ENCODE peak calls at places on chromosomes 2 and 18, in six cellular contexts. One of them, this sample, is unnamed.

GRCh38 chr18:32552421-32553030 is 81.8 kb upstream of the GAREM1 start:
- DNase-seq in HepG2: peak; percentile 68
- DNase-seq in K562: peak; percentile 56
- DNase-seq in GM12878: no peak
- DNase-seq in H1: peak; percentile 62
- DNase-seq in GM12891: peak; percentile 51
- DNase-seq in this sample: peak; percentile 40

GRCh38 chr2:11579867-11580659 is 46.2 kb downstream of the GREB1 start:
- DNase-seq in H1: no peak
- DNase-seq in GM12891: no peak
- DNase-seq in HepG2: no peak
- DNase-seq in GM12878: no peak
- DNase-seq in K562: no peak
- DNase-seq in this sample: no peak

GRCh38 chr18:78957140-78957539 is 22.5 kb upstream of the SALL3 start:
- DNase-seq in K562: no peak
- DNase-seq in GM12891: no peak
- DNase-seq in HepG2: no peak
- DNase-seq in H1: no peak
- DNase-seq in GM12878: no peak
- DNase-seq in this sample: no peak

GRCh38 chr2:209933499-209934458 is 68.7 kb upstream of the RPE start:
- DNase-seq in HepG2: no peak
- DNase-seq in GM12891: no peak
- DNase-seq in K562: no peak
- DNase-seq in GM12878: no peak
- DNase-seq in H1: no peak
- DNase-seq in this sample: no peak

GRCh38 chr2:58702302-58702696 is 461.2 kb upstream of the FANCL start:
- DNase-seq in HepG2: peak; percentile 17
- DNase-seq in GM12891: no peak
- DNase-seq in K562: no peak
- DNase-seq in H1: no peak
- DNase-seq in GM12878: no peak
- DNase-seq in this sample: no peak

GRCh38 chr2:36360834-36361233 is 5.3 kb downstream of the CRIM1 start:
- DNase-seq in GM12878: no peak
- DNase-seq in HepG2: no peak
- DNase-seq in K562: no peak
- DNase-seq in GM12891: no peak
- DNase-seq in H1: no peak
- DNase-seq in this sample: no peak

GRCh38 chr2:120845281-120845680 is 109.6 kb downstream of the GLI2 start:
- DNase-seq in K562: no peak
- DNase-seq in H1: no peak
- DNase-seq in GM12891: no peak
- DNase-seq in GM12878: no peak
- DNase-seq in HepG2: no peak
- DNase-seq in this sample: no peak

GRCh38 chr2:231047270-231047921 is 9.3 kb upstream of the PSMD1 start:
- DNase-seq in H1: no peak
- DNase-seq in GM12878: no peak
- DNase-seq in HepG2: peak; percentile 79
- DNase-seq in K562: no peak
- DNase-seq in GM12891: no peak
- DNase-seq in this sample: no peak

GRCh38 chr2:220575963-220576362 is 948.5 kb downstream of the SLC4A3 start:
- DNase-seq in HepG2: no peak
- DNase-seq in GM12878: no peak
- DNase-seq in H1: no peak
- DNase-seq in K562: no peak
- DNase-seq in GM12891: no peak
- DNase-seq in this sample: no peak

GRCh38 chr2:129061079-129061785 is 742.6 kb upstream of the HS6ST1 start:
- DNase-seq in GM12878: peak; percentile 35
- DNase-seq in GM12891: no peak
- DNase-seq in HepG2: no peak
- DNase-seq in H1: no peak
- DNase-seq in K562: peak; percentile 7
- DNase-seq in this sample: no peak

GRCh38 chr2:158120664-158121063 is 19.0 kb downstream of the UPP2 start:
- DNase-seq in K562: no peak
- DNase-seq in GM12878: no peak
- DNase-seq in H1: no peak
- DNase-seq in HepG2: no peak
- DNase-seq in GM12891: no peak
- DNase-seq in this sample: no peak

GRCh38 chr2:14543284-14543683 is 89.2 kb upstream of the LRATD1 start:
- DNase-seq in GM12891: no peak
- DNase-seq in GM12878: no peak
- DNase-seq in H1: no peak
- DNase-seq in K562: no peak
- DNase-seq in HepG2: no peak
- DNase-seq in this sample: no peak

GRCh38 chr2:65364054-65364651 is 68.2 kb downstream of the SPRED2 start:
- DNase-seq in K562: no peak
- DNase-seq in GM12891: no peak
- DNase-seq in H1: no peak
- DNase-seq in GM12878: no peak
- DNase-seq in HepG2: no peak
- DNase-seq in this sample: no peak

GRCh38 chr18:13808294-13809024 is 15.5 kb upstream of the MC5R start:
- DNase-seq in K562: no peak
- DNase-seq in H1: no peak
- DNase-seq in HepG2: no peak
- DNase-seq in GM12878: no peak
- DNase-seq in GM12891: no peak
- DNase-seq in this sample: no peak

GRCh38 chr2:56008661-56009411 is 85.3 kb upstream of the EFEMP1 start:
- DNase-seq in H1: peak; percentile 62
- DNase-seq in HepG2: no peak
- DNase-seq in K562: no peak
- DNase-seq in GM12878: no peak
- DNase-seq in GM12891: no peak
- DNase-seq in this sample: no peak

GRCh38 chr2:205684871-205685313 is 2.6 kb downstream of the NRP2 start:
- DNase-seq in HepG2: no peak
- DNase-seq in K562: no peak
- DNase-seq in H1: no peak
- DNase-seq in GM12878: no peak
- DNase-seq in GM12891: no peak
- DNase-seq in this sample: no peak
- TF ChIP-seq POLR2A in HepG2: no peak
- TF ChIP-seq POLR2A in K562: no peak
- TF ChIP-seq POLR2A in H1: no peak
- TF ChIP-seq POLR2A in GM12878: no peak
- TF ChIP-seq POLR2A in GM12891: no peak
- TF ChIP-seq POLR2A in this sample: no peak

GRCh38 chr2:88673363-88673762 is 18.1 kb upstream of the RPIA start:
- DNase-seq in H1: no peak
- DNase-seq in GM12891: no peak
- DNase-seq in K562: no peak
- DNase-seq in GM12878: no peak
- DNase-seq in HepG2: no peak
- DNase-seq in this sample: no peak

GRCh38 chr2:88667219-88667618 is 24.3 kb upstream of the RPIA start:
- DNase-seq in GM12891: no peak
- DNase-seq in GM12878: no peak
- DNase-seq in K562: no peak
- DNase-seq in HepG2: no peak
- DNase-seq in H1: no peak
- DNase-seq in this sample: no peak

GRCh38 chr2:88668862-88669261 is 22.6 kb upstream of the RPIA start:
- DNase-seq in GM12891: no peak
- DNase-seq in HepG2: peak; percentile 76
- DNase-seq in K562: no peak
- DNase-seq in H1: no peak
- DNase-seq in GM12878: no peak
- DNase-seq in this sample: no peak

GRCh38 chr2:88669371-88670214 is 21.9 kb upstream of the RPIA start:
- DNase-seq in GM12878: peak; percentile 32
- DNase-seq in HepG2: peak; percentile 58
- DNase-seq in K562: peak; percentile 48
- DNase-seq in H1: no peak
- DNase-seq in GM12891: no peak
- DNase-seq in this sample: no peak

DNA sequence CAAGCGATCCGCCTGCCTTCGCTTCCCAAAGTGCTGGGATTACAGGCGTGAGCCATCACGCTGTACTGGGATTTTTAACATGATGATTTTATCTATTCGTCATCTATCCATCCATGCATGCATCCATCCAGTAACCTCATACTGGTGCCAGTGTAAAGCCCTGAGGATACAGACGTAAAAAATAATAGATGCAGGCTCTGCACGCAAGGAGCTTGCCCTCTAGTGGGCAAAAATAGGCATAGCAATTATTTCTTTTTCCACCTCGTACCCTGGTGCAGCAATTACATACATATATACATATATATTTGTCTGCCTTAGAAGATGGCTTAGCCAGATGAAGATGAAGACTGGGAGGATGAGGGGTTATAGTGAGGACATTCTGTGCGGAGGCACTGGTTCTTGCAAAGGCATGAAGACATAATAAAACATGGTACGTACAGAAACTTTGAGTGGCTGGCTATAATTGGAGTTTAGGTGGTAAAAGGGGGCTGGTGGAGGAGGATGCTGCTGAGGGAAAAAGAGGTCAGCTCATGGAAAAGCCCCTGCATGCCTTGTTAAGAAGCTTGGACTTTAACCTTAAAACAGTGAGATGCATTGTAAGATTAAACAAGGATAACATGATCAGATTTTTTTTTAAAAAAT is 19.6 kb upstream of the RPIA start:
- DNase-seq in GM12891: no peak
- DNase-seq in GM12878: no peak
- DNase-seq in K562: peak; percentile 51
- DNase-seq in HepG2: peak; percentile 50
- DNase-seq in H1: peak; percentile 45
- DNase-seq in this sample: no peak
- TF ChIP-seq TAF1 in GM12891: no peak
- TF ChIP-seq TAF1 in GM12878: no peak
- TF ChIP-seq TAF1 in K562: no peak
- TF ChIP-seq TAF1 in HepG2: no peak
- TF ChIP-seq TAF1 in H1: no peak
- TF ChIP-seq TAF1 in this sample: no peak

GRCh38 chr2:43611987-43612894 is 16.4 kb upstream of the THADA start:
- DNase-seq in GM12891: no peak
- DNase-seq in HepG2: peak; percentile 73
- DNase-seq in K562: peak; percentile 68
- DNase-seq in GM12878: peak; percentile 17
- DNase-seq in H1: peak; percentile 84
- DNase-seq in this sample: no peak

GRCh38 chr2:43610361-43610760 is 14.5 kb upstream of the THADA start:
- DNase-seq in HepG2: no peak
- DNase-seq in GM12878: no peak
- DNase-seq in H1: no peak
- DNase-seq in GM12891: no peak
- DNase-seq in K562: no peak
- DNase-seq in this sample: no peak

GRCh38 chr2:43616967-43617366 is 20.1 kb upstream of the PLEKHH2 start:
- DNase-seq in H1: no peak
- DNase-seq in GM12878: no peak
- DNase-seq in K562: no peak
- DNase-seq in GM12891: no peak
- DNase-seq in HepG2: no peak
- DNase-seq in this sample: no peak

GRCh38 chr2:43609304-43609883 is 13.6 kb upstream of the THADA start:
- DNase-seq in K562: peak; percentile 54
- DNase-seq in GM12891: no peak
- DNase-seq in H1: no peak
- DNase-seq in HepG2: peak; percentile 75
- DNase-seq in GM12878: no peak
- DNase-seq in this sample: no peak

DNA sequence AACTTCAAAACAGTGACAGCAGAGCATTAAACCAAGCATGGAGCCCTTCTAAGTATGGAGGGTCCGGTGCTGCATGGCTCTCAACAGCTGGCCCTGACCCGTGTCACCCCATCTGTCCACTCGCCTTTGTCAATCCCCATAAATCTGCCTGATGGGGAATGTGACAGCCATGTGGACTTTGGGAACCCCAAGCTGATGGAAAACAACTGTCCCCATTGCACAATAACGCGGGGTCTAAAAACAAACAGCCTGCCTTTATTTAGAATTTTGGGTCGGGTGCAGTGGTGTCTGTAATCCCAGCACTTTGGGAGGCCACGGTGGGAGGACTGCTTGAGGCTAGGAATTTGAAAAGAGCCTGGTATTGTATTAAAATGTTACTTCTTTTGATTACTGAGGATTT is 17.1 kb upstream of the THADA start:
- DNase-seq in K562: no peak
- DNase-seq in H1: no peak
- DNase-seq in GM12878: no peak
- DNase-seq in GM12891: no peak
- DNase-seq in HepG2: peak; percentile 50
- DNase-seq in this sample: no peak
- TF ChIP-seq POLR2AphosphoS5 in K562: no peak
- TF ChIP-seq POLR2AphosphoS5 in H1: no peak
- TF ChIP-seq POLR2AphosphoS5 in GM12878: no peak
- TF ChIP-seq POLR2AphosphoS5 in GM12891: no peak
- TF ChIP-seq POLR2AphosphoS5 in HepG2: no peak
- TF ChIP-seq POLR2AphosphoS5 in this sample: no peak

GRCh38 chr2:238171575-238172187 is 12.9 kb downstream of the ERFE start:
- DNase-seq in GM12891: no peak
- DNase-seq in K562: no peak
- DNase-seq in H1: no peak
- DNase-seq in GM12878: no peak
- DNase-seq in HepG2: no peak
- DNase-seq in this sample: no peak

GRCh38 chr2:238168196-238168815 is 9.5 kb downstream of the ERFE start:
- DNase-seq in HepG2: no peak
- DNase-seq in GM12891: no peak
- DNase-seq in H1: no peak
- DNase-seq in K562: peak; percentile 52
- DNase-seq in GM12878: no peak
- DNase-seq in this sample: no peak

GRCh38 chr2:238169021-238169707 is 10.4 kb downstream of the ERFE start:
- DNase-seq in H1: no peak
- DNase-seq in K562: peak; percentile 34
- DNase-seq in HepG2: no peak
- DNase-seq in GM12891: no peak
- DNase-seq in GM12878: no peak
- DNase-seq in this sample: no peak

GRCh38 chr2:238170386-238171071 is 11.8 kb downstream of the ERFE start:
- DNase-seq in H1: no peak
- DNase-seq in HepG2: no peak
- DNase-seq in GM12878: no peak
- DNase-seq in K562: no peak
- DNase-seq in GM12891: no peak
- DNase-seq in this sample: no peak

DNA sequence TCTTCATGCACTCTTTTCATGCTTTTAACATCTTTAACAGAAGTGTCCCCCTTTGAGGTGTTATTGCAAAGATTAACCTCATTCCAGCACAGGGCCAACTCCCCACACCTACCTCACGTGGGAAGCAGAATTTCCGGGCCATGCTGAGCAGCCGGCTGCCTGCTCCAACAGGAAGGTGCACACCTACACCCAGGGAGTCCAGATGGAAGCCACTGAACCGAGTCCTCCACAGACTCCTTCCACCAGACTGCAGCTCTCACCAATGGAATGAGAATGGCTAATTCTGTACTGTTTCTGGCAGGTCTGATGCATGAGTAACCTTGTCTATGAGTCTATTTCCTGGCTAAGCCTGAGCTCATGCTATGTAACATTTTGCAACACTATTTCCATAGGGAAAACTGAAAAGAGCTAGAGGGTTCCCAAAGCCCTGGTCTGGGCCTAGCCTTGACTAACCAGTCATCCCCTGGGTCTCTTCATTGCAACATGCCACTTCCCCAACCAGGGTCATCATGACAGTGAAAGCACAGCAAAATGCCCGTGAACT is 11.0 kb downstream of the ERFE start:
- DNase-seq in K562: no peak
- DNase-seq in GM12878: no peak
- DNase-seq in HepG2: no peak
- DNase-seq in H1: no peak
- DNase-seq in GM12891: no peak
- DNase-seq in this sample: no peak
- TF ChIP-seq POLR2A in K562: no peak
- TF ChIP-seq POLR2A in GM12878: no peak
- TF ChIP-seq POLR2A in HepG2: no peak
- TF ChIP-seq POLR2A in H1: no peak
- TF ChIP-seq POLR2A in GM12891: no peak
- TF ChIP-seq POLR2A in this sample: no peak